ENCODE peak calls at places on chromosomes 12 and 14, in five cellular contexts. T, Y, K, J and B are unnamed samples.

GRCh38 chr12:57803317-57803893 is 15.1 kb downstream of the AVIL start:
- DNase-seq in T (peak), Y (peak), K (no peak), J (peak), B (no peak)

GRCh38 chr12:46934374-46935111 is 108.7 kb upstream of the SLC38A4 start:
- DNase-seq in T (no peak), Y (no peak), K (no peak), J (no peak), B (no peak)

GRCh38 chr14:88929656-88930436 is 105.4 kb downstream of the TTC8 start:
- DNase-seq in T (no peak), Y (no peak), K (no peak), J (no peak), B (peak)

GRCh38 chr14:102352213-102352612 is 10.5 kb downstream of the CINP start:
- DNase-seq in T (no peak), Y (no peak), K (no peak), J (no peak), B (no peak)

GRCh38 chr14:99199854-99200653 is 71.9 kb downstream of the BCL11B start:
- DNase-seq in T (no peak), Y (no peak), K (no peak), J (no peak), B (no peak)

GRCh38 chr12:114400925-114401324 is 5.0 kb downstream of the TBX5 start:
- DNase-seq in T (no peak), Y (no peak), K (no peak), J (no peak), B (peak)

GRCh38 chr14:70658899-70659298 is 17.2 kb downstream of the TTC9 start:
- DNase-seq in T (no peak), Y (no peak), K (no peak), J (no peak), B (no peak)

GRCh38 chr14:103576371-103577024 is 13.7 kb downstream of the COA8 start:
- DNase-seq in T (peak), Y (no peak), K (no peak), J (peak), B (peak)

GRCh38 chr12:47755655-47756562 is 2.8 kb downstream of the RAPGEF3 start:
- DNase-seq in T (no peak), Y (peak), K (no peak), J (no peak), B (peak)